ENCODE peak calls at places on chromosomes 6 and 20, in six cellular contexts. Q, W, E, Y, C and L are unnamed samples.

GRCh38 chr6:24666097-24666615 is 543 bp downstream of the TDP2 start:
- DNase-seq in Q (peak), E (peak), Y (peak), W (peak), C (peak), L (no peak)

GRCh38 chr6:140045116-140045515 is 670.7 kb upstream of the CITED2 start:
- DNase-seq in W (no peak), Y (no peak), C (no peak), Q (no peak), E (no peak), L (no peak)

GRCh38 chr20:31856516-31856915 is 11.1 kb upstream of the FOXS1 start:
- DNase-seq in Y (no peak), Q (no peak), C (no peak), E (no peak), W (no peak), L (peak)

GRCh38 chr20:11686900-11687543 is 230.7 kb upstream of the BTBD3 start:
- DNase-seq in Y (no peak), W (peak), E (peak), Q (peak), C (peak), L (peak)

GRCh38 chr20:52426856-52427255 is 235.3 kb upstream of the ZFP64 start:
- DNase-seq in W (no peak), E (no peak), C (no peak), Q (no peak), Y (no peak), L (no peak)

GRCh38 chr6:143647191-143647590 is 30.6 kb upstream of the PHACTR2 start:
- DNase-seq in W (no peak), E (no peak), Q (no peak), C (no peak), Y (no peak), L (no peak)

GRCh38 chr20:43361526-43361925 is 96.2 kb upstream of the SRSF6 start:
- DNase-seq in Y (no peak), Q (no peak), C (no peak), W (no peak), E (no peak), L (peak)

GRCh38 chr20:24987873-24988835 is 4.4 kb downstream of the APMAP start:
- DNase-seq in E (no peak), W (peak), Q (peak), C (no peak), Y (no peak), L (no peak)

GRCh38 chr6:43983632-43984031 is 143.6 kb downstream of the MRPL14 start:
- DNase-seq in Y (no peak), W (no peak), Q (no peak), C (no peak), E (no peak), L (no peak)

GRCh38 chr20:17843246-17844132 is 125.1 kb downstream of the SNX5 start:
- DNase-seq in Y (no peak), E (peak), W (no peak), Q (peak), C (no peak), L (no peak)

GRCh38 chr6:152091851-152092341 is 284.4 kb downstream of the ESR1 start:
- DNase-seq in Q (no peak), W (no peak), E (peak), C (no peak), Y (no peak), L (no peak)

GRCh38 chr20:49286689-49287551 is 9.1 kb upstream of the ZNFX1 start:
- DNase-seq in C (no peak), E (peak), Y (no peak), W (no peak), Q (no peak), L (no peak)

GRCh38 chr6:6737666-6738065 is 149.1 kb downstream of the LY86 start:
- DNase-seq in W (no peak), E (no peak), C (no peak), Y (no peak), Q (no peak), L (no peak)

GRCh38 chr6:90860822-90861601 is 274.1 kb upstream of the MAP3K7 start:
- DNase-seq in Q (no peak), Y (peak), C (no peak), E (no peak), W (no peak), L (no peak)

GRCh38 chr20:59794555-59794954 is 138.9 kb downstream of the SYCP2 start:
- DNase-seq in Y (no peak), W (no peak), E (no peak), Q (no peak), C (no peak), L (no peak)

GRCh38 chr20:50848341-50848808 is 53.5 kb downstream of the BCAS4 start:
- DNase-seq in Q (peak), C (peak), W (no peak), Y (peak), E (no peak), L (peak)

GRCh38 chr6:14066782-14067406 is 50.7 kb upstream of the CD83 start:
- DNase-seq in W (no peak), Y (peak), Q (no peak), C (peak), E (peak), L (no peak)

GRCh38 chr6:120632975-120633374 is 701.3 kb downstream of the TBC1D32 start:
- DNase-seq in E (no peak), Q (no peak), W (no peak), C (no peak), Y (no peak), L (no peak)

GRCh38 chr20:61575151-61575937 is 323.3 kb downstream of the CDH4 start:
- DNase-seq in E (no peak), Y (no peak), Q (no peak), C (no peak), W (no peak), L (no peak)

GRCh38 chr20:21490105-21490504 is 23.8 kb downstream of the NKX2-2 start:
- DNase-seq in Q (no peak), W (no peak), E (no peak), Y (no peak), C (no peak), L (no peak)

GRCh38 chr20:3743251-3743650 is 10.8 kb downstream of the HSPA12B start:
- DNase-seq in Y (no peak), E (no peak), C (no peak), W (no peak), Q (no peak), L (no peak)

GRCh38 chr6:133315811-133316210 is 74.7 kb downstream of the EYA4 start:
- DNase-seq in Y (no peak), C (no peak), W (no peak), E (no peak), Q (no peak), L (no peak)

GRCh38 chr6:55957961-55958422 is 82.6 kb upstream of the BMP5 start:
- DNase-seq in Q (no peak), E (peak), Y (no peak), C (no peak), W (no peak), L (no peak)

GRCh38 chr20:56964886-56965285 is 301.6 kb downstream of the BMP7 start:
- DNase-seq in W (no peak), E (no peak), Q (no peak), Y (no peak), C (no peak), L (no peak)

GRCh38 chr6:74170118-74170517 is 474.1 kb downstream of the CD109 start:
- DNase-seq in Y (no peak), Q (no peak), E (peak), W (no peak), C (no peak), L (no peak)

GRCh38 chr6:74166849-74167248 is 470.8 kb downstream of the CD109 start:
- DNase-seq in Y (no peak), Q (no peak), W (no peak), C (no peak), E (peak), L (no peak)

GRCh38 chr6:74167506-74167905 is 471.5 kb downstream of the CD109 start:
- DNase-seq in Q (no peak), E (no peak), Y (no peak), C (no peak), W (no peak), L (no peak)

GRCh38 chr6:74167951-74168350 is 471.9 kb downstream of the CD109 start:
- DNase-seq in E (no peak), Q (no peak), Y (no peak), C (no peak), W (no peak), L (no peak)
- H3K27ac ChIP-seq in E (no peak), Q (no peak), Y (no peak), C (no peak), W (no peak), L (no peak)

GRCh38 chr20:47492284-47492683 is 9.4 kb upstream of the NCOA3 start:
- DNase-seq in E (no peak), C (no peak), Q (no peak), Y (no peak), W (no peak), L (no peak)
- H3K4me3 ChIP-seq in E (no peak), C (no peak), Q (no peak), Y (no peak), W (no peak), L (no peak)

GRCh38 chr6:168428863-168429262 is 12.1 kb upstream of the SMOC2 start:
- DNase-seq in C (no peak), W (no peak), Y (no peak), Q (no peak), E (no peak), L (no peak)

GRCh38 chr6:168432196-168432595 is 8.8 kb upstream of the SMOC2 start:
- DNase-seq in Q (no peak), Y (no peak), E (no peak), C (no peak), W (no peak), L (no peak)

GRCh38 chr6:168433898-168434297 is 7.1 kb upstream of the SMOC2 start:
- DNase-seq in C (no peak), E (no peak), Q (no peak), W (no peak), Y (no peak), L (no peak)

GRCh38 chr6:168427184-168427583 is 13.8 kb upstream of the SMOC2 start:
- DNase-seq in Y (no peak), C (no peak), E (no peak), W (no peak), Q (no peak), L (no peak)

GRCh38 chr6:168428052-168428829 is 12.7 kb upstream of the SMOC2 start:
- DNase-seq in C (no peak), Y (no peak), Q (no peak), W (no peak), E (no peak), L (no peak)
- H3K27ac ChIP-seq in C (no peak), Y (no peak), Q (no peak), W (no peak), E (no peak), L (no peak)

DNA sequence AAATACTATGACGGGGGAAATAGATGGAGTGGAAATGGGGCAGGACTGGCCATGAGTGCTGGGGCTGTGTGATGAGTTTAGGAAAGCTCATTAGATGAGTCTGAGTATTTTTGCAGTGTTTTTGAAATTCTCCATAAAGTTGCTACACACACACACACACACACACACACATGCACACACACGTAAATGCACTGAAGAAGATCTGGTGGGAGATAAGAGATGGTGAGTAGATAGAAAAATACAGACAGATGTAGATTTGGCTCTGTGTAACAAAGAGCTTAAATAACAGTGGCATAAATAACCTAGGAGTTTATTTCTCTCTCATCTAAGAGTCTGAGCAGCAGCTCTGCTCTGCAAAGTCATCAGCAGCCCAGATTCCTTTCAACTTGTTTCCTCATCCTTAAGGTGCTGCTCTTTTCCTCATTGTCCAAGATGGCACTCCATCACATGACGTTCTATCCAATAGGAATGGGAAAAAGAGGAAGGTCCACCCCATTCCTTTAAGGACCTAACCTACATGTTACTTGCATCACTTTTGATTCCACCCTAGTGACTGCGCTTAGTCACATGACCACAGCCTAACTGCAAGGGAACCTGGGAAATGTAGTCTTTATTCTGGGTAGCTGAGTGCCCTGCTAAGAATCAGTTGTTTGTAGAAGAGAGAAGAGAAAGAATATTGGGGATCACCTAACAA is 76.4 kb downstream of the EYA2 start:
- DNase-seq in E (peak), C (no peak), W (no peak), Q (no peak), Y (peak), L (peak)
- H3K4me3 ChIP-seq in E (no peak), C (no peak), W (no peak), Q (no peak), Y (no peak), L (no peak)

GRCh38 chr20:10651227-10651990 is 22.4 kb downstream of the JAG1 start:
- DNase-seq in W (no peak), C (no peak), Y (no peak), Q (peak), E (peak), L (no peak)

GRCh38 chr20:10653593-10654288 is 20.1 kb downstream of the JAG1 start:
- DNase-seq in E (peak), Y (no peak), Q (peak), W (no peak), C (no peak), L (no peak)

GRCh38 chr20:10652660-10653191 is 21.1 kb downstream of the JAG1 start:
- DNase-seq in Q (no peak), E (no peak), W (no peak), C (no peak), Y (no peak), L (no peak)

GRCh38 chr20:10649817-10650200 is 24.0 kb downstream of the JAG1 start:
- DNase-seq in W (no peak), Y (no peak), E (peak), Q (no peak), C (no peak), L (no peak)

GRCh38 chr20:10652185-10652584 is 21.6 kb downstream of the JAG1 start:
- DNase-seq in C (no peak), Q (no peak), W (no peak), E (no peak), Y (no peak), L (no peak)
- H3K27ac ChIP-seq in C (peak), Q (peak), W (peak), E (no peak), Y (no peak), L (peak)